ENCODE peak calls at places on chromosome 10, in four cellular contexts. O, T, X and Z are unnamed samples.

GRCh38 chr10:74189999-74190421 is 39.0 kb downstream of the ADK start:
- DNase-seq in O (peak; percentile 69), T (no peak), X (no peak), Z (peak; percentile 87)

GRCh38 chr10:76359001-76359400 is 927.6 kb downstream of the LRMDA start:
- DNase-seq in O (no peak), T (no peak), X (no peak), Z (no peak)

GRCh38 chr10:3898821-3899220 is 113.8 kb upstream of the KLF6 start:
- DNase-seq in O (peak; percentile 31), T (no peak), X (no peak), Z (no peak)

GRCh38 chr10:118870467-118871243 is 115.9 kb upstream of the CACUL1 start:
- DNase-seq in O (peak; percentile 8), T (no peak), X (peak; percentile 30), Z (no peak)

GRCh38 chr10:49761789-49762565 is at the start of gene OGDHL:
- DNase-seq in O (peak; percentile 28), T (peak; percentile 92), X (peak; percentile 97), Z (no peak)

GRCh38 chr10:114399576-114399975 is 4.7 kb downstream of the AFAP1L2 start:
- DNase-seq in O (no peak), T (no peak), X (no peak), Z (no peak)

GRCh38 chr10:11285171-11285570 is 267.5 kb downstream of the CELF2 start:
- DNase-seq in O (no peak), T (no peak), X (no peak), Z (no peak)

GRCh38 chr10:43399911-43400310 is 9.1 kb downstream of the HNRNPF start:
- DNase-seq in O (no peak), T (no peak), X (no peak), Z (no peak)

GRCh38 chr10:43200538-43201390 is 62.5 kb downstream of the CSGALNACT2 start:
- DNase-seq in O (no peak), T (peak; percentile 34), X (peak; percentile 6), Z (no peak)

GRCh38 chr10:33345236-33345635 is 10.8 kb upstream of the NRP1 start:
- DNase-seq in O (no peak), T (no peak), X (peak; percentile 39), Z (no peak)

GRCh38 chr10:101040851-101041250 is 9.8 kb downstream of the SFXN3 start:
- DNase-seq in O (no peak), T (no peak), X (no peak), Z (no peak)

GRCh38 chr10:117431160-117431559 is 55.9 kb upstream of the PDZD8 start:
- DNase-seq in O (no peak), T (no peak), X (no peak), Z (no peak)

GRCh38 chr10:72367301-72367970 is 12.7 kb upstream of the DNAJB12 start:
- DNase-seq in O (no peak), T (no peak), X (no peak), Z (no peak)

GRCh38 chr10:102310356-102311024 is 65.2 kb downstream of the GBF1 start:
- DNase-seq in O (peak; percentile 76), T (no peak), X (no peak), Z (no peak)

GRCh38 chr10:44628921-44629320 is 244.0 kb upstream of the CXCL12 start:
- DNase-seq in O (no peak), T (no peak), X (no peak), Z (peak; percentile 55)

GRCh38 chr10:15704581-15704968 is 15.1 kb downstream of the ITGA8 start:
- DNase-seq in O (no peak), T (no peak), X (no peak), Z (no peak)

GRCh38 chr10:110666673-110667072 is 22.5 kb downstream of the RBM20 start:
- DNase-seq in O (no peak), T (no peak), X (no peak), Z (no peak)

GRCh38 chr10:61016007-61016406 is 72.0 kb upstream of the RHOBTB1 start:
- DNase-seq in O (peak; percentile 34), T (no peak), X (no peak), Z (no peak)

DNA sequence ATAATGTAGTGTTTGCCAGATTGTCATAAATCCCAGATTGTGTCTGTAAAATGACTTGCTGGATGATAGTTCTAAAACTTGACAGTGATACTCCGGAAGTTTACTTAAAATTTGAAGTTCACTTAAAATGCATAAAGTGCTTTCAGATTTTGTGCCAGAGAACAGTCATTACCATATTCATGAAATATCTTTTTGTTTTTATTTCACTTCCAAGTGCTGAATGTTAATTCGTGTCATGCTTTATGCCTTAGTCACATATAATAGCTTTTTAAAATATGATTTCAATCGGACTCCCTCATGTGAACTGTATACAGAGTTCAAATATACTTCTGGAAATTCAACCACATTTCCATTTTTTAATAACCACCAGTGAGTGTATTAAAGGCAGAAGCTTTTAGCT is 30.4 kb downstream of the PRPF18 start:
- DNase-seq in O (no peak), T (no peak), X (no peak), Z (peak; percentile 5)
- H3K36me3 ChIP-seq in O (peaks cover 18% of the 10 kb centered on the region), T (peaks cover 74% of the 10 kb centered on the region), X (peaks cover 48% of the 10 kb centered on the region), Z (peaks cover 5% of the 10 kb centered on the region)

GRCh38 chr10:8056378-8056777 is 1.9 kb downstream of the GATA3 start:
- DNase-seq in O (no peak), T (no peak), X (no peak), Z (no peak)
- H3K4me3 ChIP-seq in O (no peak overlapping the region), T (peak overlapping the region; percentile 54), X (peak overlapping the region; percentile 92), Z (peak overlapping the region; percentile 9)

GRCh38 chr10:103467391-103467790 is 8.7 kb upstream of the CALHM1 start:
- DNase-seq in O (no peak), T (no peak), X (no peak), Z (no peak)

GRCh38 chr10:103465411-103466179 is 6.9 kb upstream of the CALHM1 start:
- DNase-seq in O (no peak), T (no peak), X (no peak), Z (no peak)

GRCh38 chr10:103463456-103463855 is 4.8 kb upstream of the CALHM1 start:
- DNase-seq in O (no peak), T (no peak), X (no peak), Z (no peak)

GRCh38 chr10:103470755-103471653 is 8.0 kb downstream of the CALHM3 start:
- DNase-seq in O (no peak), T (no peak), X (no peak), Z (no peak)

DNA sequence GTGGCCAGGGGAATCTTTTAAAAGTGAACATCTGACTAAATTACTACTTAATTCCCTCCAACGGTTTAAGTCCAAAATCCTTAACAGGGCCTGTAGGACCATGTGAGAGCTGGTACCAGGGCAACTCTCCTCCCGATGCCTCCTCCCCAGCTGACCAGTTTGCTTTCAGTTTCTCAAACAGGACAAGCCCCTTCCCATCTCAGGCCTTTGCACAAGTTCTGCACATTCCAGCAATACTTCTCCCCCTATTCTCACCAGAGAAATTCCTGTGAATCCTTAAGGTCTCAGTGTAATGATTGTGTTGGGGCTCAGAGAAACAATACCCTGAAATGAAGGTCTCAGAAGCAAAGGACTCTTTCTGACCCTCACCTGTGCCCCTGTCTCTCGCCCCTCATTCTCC is 8.0 kb upstream of the CALHM1 start:
- DNase-seq in O (no peak), T (no peak), X (no peak), Z (no peak)
- TF ChIP-seq POLR2AphosphoS5 in O (no peak), T (no peak), X (no peak), Z (no peak)

GRCh38 chr10:29465384-29465783 is 169.4 kb downstream of the SVIL start:
- DNase-seq in O (peak; percentile 14), T (no peak), X (no peak), Z (no peak)
- H3K36me3 ChIP-seq in O (peaks cover 22% of the 10 kb centered on the region), T (peaks cover 91% of the 10 kb centered on the region), X (peaks cover 90% of the 10 kb centered on the region), Z (peaks cover 5% of the 10 kb centered on the region)

DNA sequence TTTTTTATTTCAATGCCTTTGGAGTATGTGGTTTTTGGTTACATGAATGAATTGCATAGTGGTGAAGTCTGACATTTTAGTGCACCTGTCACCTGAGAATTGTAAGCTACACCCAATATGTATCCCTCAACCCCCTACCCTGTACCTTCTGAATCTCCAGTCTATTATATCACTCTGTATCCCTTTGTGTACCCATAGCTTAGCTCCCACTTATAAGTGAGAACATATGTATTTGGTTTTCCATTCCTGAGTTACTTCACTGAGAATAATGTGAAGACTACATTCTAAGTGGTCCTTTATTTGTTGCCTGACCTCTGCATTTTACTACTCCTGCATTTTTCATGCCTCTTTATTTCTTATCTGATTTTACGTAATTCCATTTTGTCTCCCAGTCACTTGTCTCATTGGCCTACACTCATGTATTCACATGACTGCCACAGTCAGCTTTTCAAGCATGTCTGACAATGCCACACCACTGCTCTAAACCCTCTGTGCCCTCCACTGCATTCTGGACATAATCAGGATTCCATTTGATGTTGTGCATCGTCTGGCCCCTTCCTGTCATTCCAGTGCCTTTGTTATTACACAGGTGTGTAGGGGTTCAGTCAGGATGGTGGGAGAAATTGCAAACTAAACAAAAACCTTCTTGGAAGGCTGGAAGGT is 1325.5 kb downstream of the XPNPEP1 start:
- DNase-seq in O (peak; percentile 2), T (no peak), X (no peak), Z (no peak)
- H3K4me3 ChIP-seq in O (no peak overlapping the region), T (no peak overlapping the region), X (no peak overlapping the region), Z (no peak overlapping the region)

GRCh38 chr10:97977673-97978072 is 52.7 kb downstream of the CRTAC1 start:
- DNase-seq in O (no peak), T (no peak), X (no peak), Z (no peak)

DNA sequence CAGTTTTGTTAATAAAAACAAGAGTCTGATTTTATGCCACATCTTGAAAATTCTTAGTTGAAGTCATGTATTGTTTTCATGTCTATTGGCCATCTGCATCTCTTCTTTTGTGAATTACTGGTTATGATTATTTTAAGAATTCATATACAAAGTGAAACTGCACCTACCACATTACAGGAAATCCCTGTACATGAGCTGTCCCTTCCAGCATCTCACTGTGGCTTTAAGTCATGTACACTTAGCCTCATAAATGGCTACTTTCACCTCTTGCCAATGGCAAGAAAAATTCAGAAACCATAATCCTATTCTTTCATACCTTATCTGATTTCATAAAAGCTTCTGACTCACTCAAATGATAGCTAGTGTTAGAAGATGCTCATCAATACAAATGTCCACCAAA is 48.6 kb downstream of the CRTAC1 start:
- DNase-seq in O (no peak), T (no peak), X (no peak), Z (no peak)
- TF ChIP-seq POLR2AphosphoS5 in O (no peak), T (no peak), X (no peak), Z (no peak)

GRCh38 chr10:132704008-132704814 is 81.7 kb downstream of the NKX6-2 start:
- DNase-seq in O (no peak), T (peak; percentile 48), X (no peak), Z (no peak)
- H3K36me3 ChIP-seq in O (peaks cover 6% of the 10 kb centered on the region), T (peaks cover 51% of the 10 kb centered on the region), X (peaks cover 4% of the 10 kb centered on the region), Z (no peaks in the 10 kb centered on the region)

DNA sequence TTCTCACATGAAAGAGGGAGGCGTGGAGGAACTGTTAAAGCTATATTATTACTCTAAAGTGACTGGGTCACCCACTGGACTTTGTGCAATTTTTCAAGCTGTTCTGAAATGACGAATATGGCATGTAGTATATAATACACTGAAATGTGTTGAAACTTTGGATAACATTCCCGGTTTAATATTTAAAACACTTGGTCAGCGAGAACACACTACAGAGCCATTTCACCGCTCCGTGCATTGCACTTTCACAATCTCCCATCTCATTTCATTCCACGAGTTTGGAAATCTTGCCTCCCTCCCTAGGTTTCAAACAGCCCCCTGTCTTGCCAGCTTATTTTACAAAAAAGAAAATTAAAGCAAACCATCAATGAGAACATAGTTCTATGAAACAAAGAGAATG is 337.9 kb downstream of the WDR11 start:
- DNase-seq in O (no peak), T (no peak), X (no peak), Z (no peak)
- H3K4me3 ChIP-seq in O (no peak overlapping the region), T (no peak overlapping the region), X (no peak overlapping the region), Z (no peak overlapping the region)